ENCODE peak calls at places on chromosomes 5 and 9, in six cellular contexts. N is left ventricle myocardium inferior, S is HEK293T, F is T follicular helper cell, U is H7, J is gastrocnemius medialis. H is an unnamed sample.

GRCh38 chr9:68637020-68637419 is 68.0 kb upstream of the PIP5K1B start:
- DNase-seq in N (no peak), S (no peak), U (no peak), F (no peak), J (no peak), H (no peak)

GRCh38 chr5:172722309-172722815 is 48.6 kb downstream of the DUSP1 start:
- DNase-seq in U (no peak), N (no peak), J (no peak), F (no peak), S (no peak), H (peak; percentile 18)

GRCh38 chr5:171513591-171513990 is 94.1 kb downstream of the FGF18 start:
- DNase-seq in N (no peak), U (no peak), J (no peak), S (no peak), F (no peak), H (no peak)

GRCh38 chr5:150255659-150256415 is 33.7 kb downstream of the CAMK2A start:
- DNase-seq in S (no peak), U (peak; percentile 41), N (no peak), F (no peak), J (no peak), H (no peak)

GRCh38 chr9:109164040-109164439 is 3.0 kb downstream of the FRRS1L start:
- DNase-seq in S (no peak), U (no peak), N (no peak), F (no peak), J (no peak), H (no peak)

GRCh38 chr9:111852291-111852690 is 44.3 kb upstream of the UGCG start:
- DNase-seq in J (no peak), S (no peak), U (no peak), N (no peak), F (no peak), H (no peak)

GRCh38 chr5:96778409-96778808 is 29.3 kb downstream of the ERAP1 start:
- DNase-seq in F (no peak), U (no peak), N (no peak), S (no peak), J (no peak), H (no peak)

GRCh38 chr9:3852545-3852944 is 326.7 kb upstream of the RFX3 start:
- DNase-seq in N (no peak), J (no peak), S (no peak), U (no peak), F (no peak), H (no peak)

GRCh38 chr5:53151713-53152458 is 42.3 kb upstream of the MOCS2 start:
- DNase-seq in S (no peak), U (no peak), F (no peak), N (no peak), J (no peak), H (no peak)

GRCh38 chr9:92759990-92760893 is 4.4 kb downstream of the BICD2 start:
- DNase-seq in U (peak; percentile 52), J (peak; percentile 85), S (no peak), F (no peak), N (peak; percentile 80), H (no peak)

GRCh38 chr5:142817961-142818431 is 47.8 kb downstream of the ARHGAP26 start:
- DNase-seq in N (no peak), U (no peak), J (no peak), F (no peak), S (no peak), H (no peak)

GRCh38 chr9:127193483-127193882 is 71.0 kb upstream of the ANGPTL2 start:
- DNase-seq in N (peak; percentile 9), J (no peak), U (no peak), S (no peak), F (no peak), H (no peak)

GRCh38 chr5:98573834-98574233 is 199.6 kb upstream of the RGMB start:
- DNase-seq in F (no peak), N (no peak), S (no peak), U (no peak), J (no peak), H (no peak)

GRCh38 chr9:108142504-108143201 is 653.1 kb upstream of the KLF4 start:
- DNase-seq in J (peak; percentile 75), F (no peak), N (peak; percentile 84), S (no peak), U (no peak), H (no peak)

GRCh38 chr5:76331139-76331538 is 71.9 kb upstream of the IQGAP2 start:
- DNase-seq in N (no peak), F (no peak), U (no peak), J (no peak), S (no peak), H (peak; percentile 83)

GRCh38 chr5:134527156-134527960 is 1.9 kb downstream of the JADE2 start:
- DNase-seq in U (peak; percentile 97), S (peak; percentile 80), N (peak; percentile 88), J (peak; percentile 62), F (peak; percentile 50), H (peak; percentile 70)

GRCh38 chr5:77851229-77852067 is 75.3 kb upstream of the TBCA start:
- DNase-seq in F (no peak), N (no peak), S (peak; percentile 44), U (peak; percentile 88), J (no peak), H (no peak)

GRCh38 chr5:172666251-172666650 is 25.2 kb downstream of the NEURL1B start:
- DNase-seq in F (no peak), J (no peak), S (no peak), U (peak; percentile 85), N (no peak), H (no peak)

GRCh38 chr9:122219856-122220672 is 8.7 kb downstream of the LHX6 start:
- DNase-seq in S (no peak), J (no peak), F (no peak), U (peak; percentile 61), N (no peak), H (no peak)

GRCh38 chr9:33506626-33507370 is 17.3 kb upstream of the ANKRD18B start:
- DNase-seq in F (no peak), S (no peak), U (no peak), J (no peak), N (no peak), H (no peak)

GRCh38 chr5:147037517-147038205 is 159.1 kb upstream of the PPP2R2B start:
- DNase-seq in S (no peak), J (no peak), F (no peak), U (no peak), N (no peak), H (no peak)

GRCh38 chr9:98992885-98993569 is 49.3 kb downstream of the COL15A1 start:
- DNase-seq in S (no peak), N (no peak), F (no peak), U (no peak), J (no peak), H (no peak)

GRCh38 chr9:138074516-138074915 is 196.9 kb downstream of the CACNA1B start:
- DNase-seq in F (no peak), S (no peak), U (peak; percentile 28), N (no peak), J (no peak), H (no peak)

GRCh38 chr5:93681432-93681831 is 60.0 kb downstream of the POU5F2 start:
- DNase-seq in S (no peak), F (no peak), N (no peak), U (no peak), J (no peak), H (no peak)

GRCh38 chr5:74237746-74238145 is 402.8 kb downstream of the ENC1 start:
- DNase-seq in F (no peak), N (no peak), S (no peak), J (no peak), U (no peak), H (no peak)

GRCh38 chr9:36878986-36879982 is 154.8 kb downstream of the PAX5 start:
- DNase-seq in J (no peak), S (no peak), U (no peak), N (no peak), F (no peak), H (no peak)

GRCh38 chr9:133238851-133239532 is 29.9 kb upstream of the OBP2B start:
- DNase-seq in N (peak; percentile 60), F (peak; percentile 46), U (peak; percentile 97), S (peak; percentile 92), J (no peak), H (peak; percentile 56)

GRCh38 chr5:31827862-31828261 is 188.9 kb downstream of the PDZD2 start:
- DNase-seq in J (no peak), U (no peak), N (no peak), S (no peak), F (no peak), H (no peak)

GRCh38 chr5:5497132-5497748 is 74.8 kb downstream of the ICE1 start:
- DNase-seq in U (peak; percentile 82), S (peak; percentile 54), J (no peak), N (peak; percentile 34), F (peak; percentile 4), H (peak; percentile 8)

H was measured in T-helper 1 cell.